ENCODE peak calls at places on chromosomes 1 and 21, in six cellular contexts. W is PC-3; O is upper lobe of right lung; D is progenitor cell of endocrine pancreas; B is activated CD8-positive, alpha-beta T cell treated with anti-CD3 and anti-CD28 coated beads for 36 hours; S is AG10803. H is an unnamed sample.
A peak's percentile ranks its signal among the peaks of the same experiment; 100 is the strongest.

GRCh38 chr1:24201941-24202440 is 14.9 kb upstream of the IFNLR1 start:
- DNase-seq in W (peak; percentile 97), B (peak; percentile 80), O (peak; percentile 73), D (peak; percentile 78), S (peak; percentile 91), H (peak; percentile 97)

GRCh38 chr1:155888481-155888880 is 22.7 kb downstream of the RIT1 start:
- DNase-seq in O (no peak), W (no peak), S (no peak), D (no peak), B (no peak), H (no peak)

GRCh38 chr1:224168859-224169380 is 14.1 kb upstream of the DEGS1 start:
- DNase-seq in D (no peak), B (peak; percentile 38), O (no peak), W (peak; percentile 98), S (peak; percentile 81), H (peak; percentile 24)

GRCh38 chr1:234550341-234551031 is 59.5 kb downstream of the IRF2BP2 start:
- DNase-seq in S (no peak), B (no peak), O (peak; percentile 54), D (no peak), W (no peak), H (no peak)

GRCh38 chr1:3156936-3157335 is 87.9 kb downstream of the PRDM16 start:
- DNase-seq in S (no peak), B (no peak), O (no peak), W (no peak), D (no peak), H (no peak)

GRCh38 chr1:154772611-154773515 is 97.2 kb downstream of the KCNN3 start:
- DNase-seq in S (no peak), B (peak; percentile 72), W (no peak), O (peak; percentile 29), D (no peak), H (no peak)

GRCh38 chr1:48469616-48470500 is 2.1 kb downstream of the SPATA6 start:
- DNase-seq in S (peak; percentile 73), W (peak; percentile 39), B (no peak), D (no peak), O (peak; percentile 73), H (peak; percentile 45)

GRCh38 chr21:29624776-29625175 is 315.0 kb downstream of the GRIK1 start:
- DNase-seq in S (no peak), D (no peak), O (no peak), W (no peak), B (no peak), H (no peak)

GRCh38 chr1:2224170-2224584 is 3.9 kb upstream of the SKI start:
- DNase-seq in W (no peak), B (no peak), O (peak; percentile 71), D (no peak), S (no peak), H (no peak)

GRCh38 chr1:119885903-119886783 is 10.2 kb downstream of the ADAM30 start:
- DNase-seq in W (peak; percentile 80), B (peak; percentile 79), O (peak; percentile 77), D (peak; percentile 23), S (peak; percentile 30), H (peak; percentile 66)

GRCh38 chr1:228031276-228031995 is 24.6 kb downstream of the WNT3A start:
- DNase-seq in W (no peak), D (no peak), B (no peak), O (peak; percentile 35), S (no peak), H (no peak)

GRCh38 chr1:25825605-25826004 is 5.9 kb downstream of the MTFR1L start:
- DNase-seq in S (no peak), B (no peak), W (peak; percentile 6), D (no peak), O (no peak), H (no peak)

GRCh38 chr1:16349847-16350406 is 2.4 kb downstream of the FBXO42 start:
- DNase-seq in O (no peak), W (no peak), S (peak; percentile 31), B (no peak), D (no peak), H (peak; percentile 33)

GRCh38 chr1:65243492-65243891 is 65.9 kb upstream of the DNAJC6 start:
- DNase-seq in O (no peak), B (no peak), D (no peak), S (no peak), W (no peak), H (no peak)

GRCh38 chr1:111441573-111442192 is 7.4 kb downstream of the WDR77 start:
- DNase-seq in W (peak; percentile 35), D (peak; percentile 28), O (no peak), S (peak; percentile 9), B (peak; percentile 81), H (peak; percentile 37)

GRCh38 chr1:67748630-67749029 is 63.6 kb downstream of the GADD45A start:
- DNase-seq in O (no peak), D (no peak), B (no peak), W (peak; percentile 25), S (peak; percentile 84), H (peak; percentile 70)

GRCh38 chr1:228141082-228141870 is 1.2 kb downstream of the GUK1 start:
- DNase-seq in D (no peak), W (peak; percentile 59), S (peak; percentile 49), B (peak; percentile 51), O (peak; percentile 69), H (peak; percentile 29)

GRCh38 chr21:43318841-43319781 is 107.8 kb downstream of the SIK1 start:
- DNase-seq in O (no peak), B (no peak), D (no peak), S (peak; percentile 54), W (peak; percentile 62), H (peak; percentile 84)

GRCh38 chr1:93728480-93729131 is 47.0 kb upstream of the BCAR3 start:
- DNase-seq in S (peak; percentile 43), B (no peak), O (no peak), W (no peak), D (no peak), H (no peak)

GRCh38 chr1:68232354-68233148 is at the start of gene WLS:
- DNase-seq in S (peak; percentile 56), B (no peak), O (peak; percentile 89), D (peak; percentile 59), W (peak; percentile 66), H (peak; percentile 74)

GRCh38 chr1:154975409-154976205 is 1.1 kb downstream of the CKS1B start:
- DNase-seq in O (peak; percentile 84), S (peak; percentile 55), W (no peak), D (no peak), B (peak; percentile 81), H (peak; percentile 43)

GRCh38 chr1:61160526-61160925 is 78.2 kb downstream of the NFIA start:
- DNase-seq in O (no peak), D (no peak), W (peak; percentile 31), B (peak; percentile 8), S (no peak), H (peak; percentile 84)

GRCh38 chr1:228405200-228405978 is 1.2 kb downstream of the TRIM11 start:
- DNase-seq in S (peak; percentile 31), D (no peak), W (peak; percentile 20), B (no peak), O (no peak), H (peak; percentile 20)

GRCh38 chr21:40947713-40948112 is 100.8 kb upstream of the DSCAM start:
- DNase-seq in O (no peak), D (no peak), S (no peak), W (no peak), B (no peak), H (no peak)

GRCh38 chr1:36567601-36568341 is 85.1 kb upstream of the CSF3R start:
- DNase-seq in S (no peak), W (no peak), B (no peak), O (peak; percentile 58), D (no peak), H (no peak)

DNA sequence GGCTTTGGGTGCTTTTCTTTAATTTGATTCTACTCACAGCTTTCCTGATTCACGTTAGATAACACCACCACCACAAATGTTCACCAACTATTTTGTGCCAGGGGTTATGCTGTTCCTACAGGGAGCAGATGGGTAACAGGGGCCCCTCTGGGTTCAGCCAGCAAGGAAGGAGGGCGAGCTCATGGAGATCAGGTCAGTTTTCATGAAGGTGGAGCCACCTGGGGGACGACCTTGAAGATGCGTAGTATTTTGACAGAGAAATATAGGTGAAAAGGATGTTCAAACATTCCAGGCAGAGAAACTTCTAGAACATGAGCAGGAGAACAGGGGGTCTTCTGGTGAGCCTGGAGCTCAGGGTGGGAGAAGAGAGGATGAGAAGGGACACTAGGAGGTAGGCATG is 28.9 kb downstream of the KIAA0040 start:
- DNase-seq in B (no peak), S (no peak), W (no peak), D (no peak), O (no peak), H (no peak)
- TF ChIP-seq CTCF in B (no peak), S (no peak), W (no peak), D (no peak), O (no peak), H (no peak)

GRCh38 chr1:182159443-182159842 is 97.9 kb upstream of the ZNF648 start:
- DNase-seq in S (no peak), B (no peak), D (no peak), W (no peak), O (no peak), H (no peak)

DNA sequence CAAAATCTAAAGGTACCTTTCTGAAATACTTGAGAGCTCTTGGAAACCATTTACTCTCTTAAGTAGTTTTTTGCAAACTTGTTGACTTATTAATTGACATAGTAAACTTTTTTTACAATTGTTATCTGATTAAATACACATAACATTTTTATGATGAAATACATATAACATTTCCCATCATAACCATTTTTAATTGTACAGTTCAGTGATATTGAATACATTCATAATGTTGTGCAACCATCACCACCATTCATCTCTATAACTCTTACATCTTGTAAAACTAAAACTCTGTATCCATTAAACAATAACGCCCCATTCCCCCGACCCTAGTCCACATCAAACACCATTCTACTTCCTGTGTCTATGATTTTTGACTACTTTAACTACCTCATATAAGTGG is 95.7 kb upstream of the ZNF648 start:
- DNase-seq in B (no peak), W (no peak), S (no peak), O (no peak), D (no peak), H (no peak)
- TF ChIP-seq CTCF in B (no peak), W (no peak), S (no peak), O (no peak), D (no peak), H (no peak)

GRCh38 chr1:32127780-32128179 is 19.9 kb downstream of the KPNA6 start:
- DNase-seq in O (no peak), B (no peak), D (no peak), W (no peak), S (no peak), H (no peak)
- TF ChIP-seq CTCF in O (no peak), B (no peak), D (peak; percentile 22), W (peak; percentile 20), S (no peak), H (no peak)

GRCh38 chr1:85314726-85315125 is 38.3 kb upstream of the BCL10 start:
- DNase-seq in D (no peak), O (no peak), S (peak; percentile 87), W (no peak), B (no peak), H (no peak)
- TF ChIP-seq CTCF in D (no peak), O (no peak), S (peak; percentile 33), W (no peak), B (no peak), H (no peak)

DNA sequence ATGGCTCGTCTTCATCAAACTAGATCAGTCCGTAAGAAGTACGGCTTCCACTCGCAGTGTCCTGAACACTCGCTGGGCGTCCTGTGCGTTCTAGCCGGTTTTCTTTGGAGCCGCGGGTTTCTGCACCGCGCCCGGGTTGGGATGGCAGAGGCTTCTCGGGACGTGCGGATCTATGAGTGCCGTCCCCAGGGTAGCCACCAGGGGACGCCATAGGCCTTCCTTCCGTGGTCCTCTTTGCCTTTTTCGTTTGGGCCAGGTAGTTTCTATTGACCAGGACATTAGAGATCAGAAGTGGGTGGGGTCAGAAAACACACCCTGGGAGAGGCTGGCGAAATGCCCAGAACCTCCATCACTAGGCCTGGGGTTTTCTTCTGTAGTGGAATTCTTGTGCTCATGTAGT is 273.8 kb downstream of the FAM72C start:
- DNase-seq in W (peak; percentile 3), S (no peak), O (peak; percentile 80), D (no peak), B (peak; percentile 42), H (peak; percentile 30)
- TF ChIP-seq CTCF in W (peak; percentile 29), S (peak; percentile 54), O (peak; percentile 62), D (peak; percentile 45), B (peak; percentile 45), H (peak; percentile 50)